ENCODE peak calls at places on chromosomes 16 and 17, in eight cellular contexts. N is EH; W is activated CD8-positive, alpha-beta T cell treated with anti-CD3 and anti-CD28 coated beads, Interleukin-2, amount 10 ng/mL, durations not matched to agents 7 days and 5 days; G is ecto neural progenitor cell; S is left ventricle myocardium inferior; F is SHP77 treated with DMSO at 0.1 percent for 48 hours; P is mesendoderm; X is stomach. M is an unnamed sample.

GRCh38 chr16:67841198-67841815 is 813 bp upstream of the THAP11 start:
- DNase-seq in N (no peak), W (no peak), G (no peak), S (no peak), F (peak; percentile 62), P (no peak), X (no peak), M (no peak)

GRCh38 chr16:1108299-1109252 is 12.5 kb upstream of the C1QTNF8 start:
- DNase-seq in N (peak; percentile 5), W (no peak), G (no peak), S (peak; percentile 48), F (no peak), P (no peak), X (peak; percentile 87), M (no peak)

GRCh38 chr16:4380131-4381063 is 8.7 kb downstream of the VASN start:
- DNase-seq in N (peak; percentile 50), W (no peak), G (no peak), S (no peak), F (no peak), P (no peak), X (no peak), M (no peak)

GRCh38 chr17:68291836-68292688 is 767 bp downstream of the ARSG start:
- DNase-seq in N (peak; percentile 63), W (peak; percentile 97), G (peak; percentile 91), S (peak; percentile 79), F (no peak), P (peak; percentile 87), X (peak; percentile 76), M (peak; percentile 82)

GRCh38 chr17:28147026-28147425 is 104.5 kb downstream of the NLK start:
- DNase-seq in N (peak; percentile 38), W (no peak), G (no peak), S (no peak), F (no peak), P (no peak), X (no peak), M (no peak)

GRCh38 chr17:74759243-74759801 is 10.9 kb downstream of the NHERF1 start:
- DNase-seq in N (no peak), W (peak; percentile 82), G (peak; percentile 53), S (no peak), F (no peak), P (no peak), X (no peak), M (no peak)

GRCh38 chr16:83808573-83809014 is 816 bp downstream of the HSBP1 start:
- DNase-seq in N (peak; percentile 12), W (no peak), G (no peak), S (no peak), F (no peak), P (no peak), X (no peak), M (no peak)

GRCh38 chr17:79929257-79930076 is 90.2 kb upstream of the CBX4 start:
- DNase-seq in N (no peak), W (no peak), G (no peak), S (no peak), F (no peak), P (no peak), X (no peak), M (peak; percentile 76)

GRCh38 chr17:48502901-48503300 is 27.9 kb downstream of the HOXB1 start:
- DNase-seq in N (no peak), W (no peak), G (no peak), S (no peak), F (no peak), P (no peak), X (no peak), M (no peak)

GRCh38 chr16:81349608-81350305 is 35.0 kb downstream of the GAN start:
- DNase-seq in N (peak; percentile 15), W (no peak), G (no peak), S (no peak), F (no peak), P (no peak), X (no peak), M (no peak)

GRCh38 chr16:84175351-84176081 is 11.3 kb downstream of the TAF1C start:
- DNase-seq in N (no peak), W (peak; percentile 74), G (peak; percentile 80), S (no peak), F (no peak), P (peak; percentile 77), X (peak; percentile 55), M (peak; percentile 79)

GRCh38 chr17:41505836-41506767 is 690 bp upstream of the KRT13 start:
- DNase-seq in N (no peak), W (no peak), G (no peak), S (no peak), F (no peak), P (no peak), X (no peak), M (no peak)

GRCh38 chr16:11560701-11561439 is 25.8 kb downstream of the LITAF start:
- DNase-seq in N (peak; percentile 88), W (peak; percentile 83), G (peak; percentile 70), S (no peak), F (no peak), P (peak; percentile 41), X (no peak), M (no peak)

GRCh38 chr17:79223953-79224352 is 149.3 kb downstream of the ENGASE start:
- DNase-seq in N (no peak), W (no peak), G (no peak), S (no peak), F (no peak), P (no peak), X (no peak), M (no peak)

GRCh38 chr16:67924140-67924906 is 7.3 kb downstream of the CTRL start:
- DNase-seq in N (no peak), W (no peak), G (no peak), S (no peak), F (no peak), P (no peak), X (no peak), M (no peak)

GRCh38 chr16:1961651-1962067 is 2.3 kb downstream of the NDUFB10 start:
- DNase-seq in N (no peak), W (peak; percentile 35), G (no peak), S (no peak), F (no peak), P (peak; percentile 63), X (no peak), M (no peak)

GRCh38 chr16:79181419-79181818 is 419.1 kb downstream of the MAF start:
- DNase-seq in N (no peak), W (no peak), G (no peak), S (no peak), F (no peak), P (no peak), X (no peak), M (no peak)

GRCh38 chr16:57859331-57859730 is 57.0 kb upstream of the KIFC3 start:
- DNase-seq in N (peak; percentile 56), W (no peak), G (no peak), S (no peak), F (no peak), P (peak; percentile 95), X (no peak), M (no peak)

GRCh38 chr16:22789281-22789945 is 24.5 kb upstream of the HS3ST2 start:
- DNase-seq in N (peak; percentile 29), W (no peak), G (no peak), S (no peak), F (no peak), P (peak; percentile 51), X (no peak), M (no peak)